ENCODE peak calls at places on chromosomes 2 and 18, in ten cellular contexts. One of them, this sample, is unnamed.

GRCh38 chr2:127597984-127598380 is 48.0 kb upstream of the GPR17 start:
- DNase-seq in globus pallidus: no peak
- DNase-seq in NCI-H1105: no peak
- DNase-seq in endothelial cell: no peak
- DNase-seq in right cardiac atrium: no peak
- DNase-seq in substantia nigra: no peak
- DNase-seq in NB4: no peak
- DNase-seq in stimulated activated CD4-positive, alpha-beta T cell treated with anti-CD3 and anti-CD28 coated beads, Interleukin-15, amount 100 ng/mL, for 1 hour: no peak
- DNase-seq in neural crest cell: no peak
- DNase-seq in cardiac muscle cell: no peak
- DNase-seq in this sample: no peak

GRCh38 chr2:157837851-157838441 is 38.2 kb downstream of the ACVR1 start:
- DNase-seq in globus pallidus: peak
- DNase-seq in NCI-H1105: peak
- DNase-seq in endothelial cell: no peak
- DNase-seq in right cardiac atrium: peak
- DNase-seq in substantia nigra: peak
- DNase-seq in NB4: peak
- DNase-seq in stimulated activated CD4-positive, alpha-beta T cell treated with anti-CD3 and anti-CD28 coated beads, Interleukin-15, amount 100 ng/mL, for 1 hour: no peak
- DNase-seq in neural crest cell: no peak
- DNase-seq in cardiac muscle cell: peak
- DNase-seq in this sample: peak

GRCh38 chr2:8310557-8311455 is 371.1 kb upstream of the ID2 start:
- DNase-seq in globus pallidus: no peak
- DNase-seq in NCI-H1105: no peak
- DNase-seq in endothelial cell: no peak
- DNase-seq in right cardiac atrium: no peak
- DNase-seq in substantia nigra: no peak
- DNase-seq in NB4: peak
- DNase-seq in stimulated activated CD4-positive, alpha-beta T cell treated with anti-CD3 and anti-CD28 coated beads, Interleukin-15, amount 100 ng/mL, for 1 hour: peak
- DNase-seq in neural crest cell: no peak
- DNase-seq in cardiac muscle cell: no peak
- DNase-seq in this sample: no peak

GRCh38 chr2:65331361-65331760 is 101.0 kb downstream of the SPRED2 start:
- DNase-seq in globus pallidus: no peak
- DNase-seq in NCI-H1105: no peak
- DNase-seq in endothelial cell: no peak
- DNase-seq in right cardiac atrium: no peak
- DNase-seq in substantia nigra: no peak
- DNase-seq in NB4: no peak
- DNase-seq in stimulated activated CD4-positive, alpha-beta T cell treated with anti-CD3 and anti-CD28 coated beads, Interleukin-15, amount 100 ng/mL, for 1 hour: no peak
- DNase-seq in neural crest cell: no peak
- DNase-seq in cardiac muscle cell: peak
- DNase-seq in this sample: no peak

GRCh38 chr2:237283136-237283928 is 130.6 kb downstream of the COL6A3 start:
- DNase-seq in globus pallidus: no peak
- DNase-seq in NCI-H1105: no peak
- DNase-seq in endothelial cell: no peak
- DNase-seq in right cardiac atrium: no peak
- DNase-seq in substantia nigra: no peak
- DNase-seq in NB4: no peak
- DNase-seq in stimulated activated CD4-positive, alpha-beta T cell treated with anti-CD3 and anti-CD28 coated beads, Interleukin-15, amount 100 ng/mL, for 1 hour: no peak
- DNase-seq in neural crest cell: no peak
- DNase-seq in cardiac muscle cell: no peak
- DNase-seq in this sample: no peak

GRCh38 chr18:55384551-55385275 is 203.3 kb downstream of the TCF4 start:
- DNase-seq in globus pallidus: peak
- DNase-seq in NCI-H1105: peak
- DNase-seq in endothelial cell: peak
- DNase-seq in right cardiac atrium: no peak
- DNase-seq in substantia nigra: peak
- DNase-seq in NB4: peak
- DNase-seq in stimulated activated CD4-positive, alpha-beta T cell treated with anti-CD3 and anti-CD28 coated beads, Interleukin-15, amount 100 ng/mL, for 1 hour: no peak
- DNase-seq in neural crest cell: peak
- DNase-seq in cardiac muscle cell: peak
- DNase-seq in this sample: peak

GRCh38 chr2:237482485-237482884 is 4.6 kb upstream of the MLPH start:
- DNase-seq in globus pallidus: peak
- DNase-seq in NCI-H1105: peak
- DNase-seq in endothelial cell: no peak
- DNase-seq in right cardiac atrium: peak
- DNase-seq in substantia nigra: no peak
- DNase-seq in NB4: no peak
- DNase-seq in stimulated activated CD4-positive, alpha-beta T cell treated with anti-CD3 and anti-CD28 coated beads, Interleukin-15, amount 100 ng/mL, for 1 hour: no peak
- DNase-seq in neural crest cell: no peak
- DNase-seq in cardiac muscle cell: no peak
- DNase-seq in this sample: no peak

GRCh38 chr2:16303761-16304160 is 361.9 kb downstream of the CYRIA start:
- DNase-seq in globus pallidus: no peak
- DNase-seq in NCI-H1105: no peak
- DNase-seq in endothelial cell: no peak
- DNase-seq in right cardiac atrium: no peak
- DNase-seq in substantia nigra: no peak
- DNase-seq in NB4: no peak
- DNase-seq in stimulated activated CD4-positive, alpha-beta T cell treated with anti-CD3 and anti-CD28 coated beads, Interleukin-15, amount 100 ng/mL, for 1 hour: no peak
- DNase-seq in neural crest cell: no peak
- DNase-seq in cardiac muscle cell: no peak
- DNase-seq in this sample: no peak

GRCh38 chr18:59049726-59050660 is 89.7 kb upstream of the SEC11C start:
- DNase-seq in globus pallidus: no peak
- DNase-seq in NCI-H1105: no peak
- DNase-seq in endothelial cell: no peak
- DNase-seq in right cardiac atrium: no peak
- DNase-seq in substantia nigra: no peak
- DNase-seq in NB4: no peak
- DNase-seq in stimulated activated CD4-positive, alpha-beta T cell treated with anti-CD3 and anti-CD28 coated beads, Interleukin-15, amount 100 ng/mL, for 1 hour: no peak
- DNase-seq in neural crest cell: no peak
- DNase-seq in cardiac muscle cell: no peak
- DNase-seq in this sample: no peak

GRCh38 chr2:238922435-238922834 is 74.5 kb downstream of the TWIST2 start:
- DNase-seq in globus pallidus: no peak
- DNase-seq in NCI-H1105: no peak
- DNase-seq in endothelial cell: no peak
- DNase-seq in right cardiac atrium: no peak
- DNase-seq in substantia nigra: no peak
- DNase-seq in NB4: no peak
- DNase-seq in stimulated activated CD4-positive, alpha-beta T cell treated with anti-CD3 and anti-CD28 coated beads, Interleukin-15, amount 100 ng/mL, for 1 hour: no peak
- DNase-seq in neural crest cell: no peak
- DNase-seq in cardiac muscle cell: no peak
- DNase-seq in this sample: no peak

GRCh38 chr2:215784371-215784783 is 229.0 kb downstream of the MREG start:
- DNase-seq in globus pallidus: no peak
- DNase-seq in NCI-H1105: no peak
- DNase-seq in endothelial cell: no peak
- DNase-seq in right cardiac atrium: no peak
- DNase-seq in substantia nigra: no peak
- DNase-seq in NB4: no peak
- DNase-seq in stimulated activated CD4-positive, alpha-beta T cell treated with anti-CD3 and anti-CD28 coated beads, Interleukin-15, amount 100 ng/mL, for 1 hour: no peak
- DNase-seq in neural crest cell: no peak
- DNase-seq in cardiac muscle cell: peak
- DNase-seq in this sample: no peak

GRCh38 chr2:43007901-43008300 is 215.5 kb upstream of the HAAO start:
- DNase-seq in globus pallidus: no peak
- DNase-seq in NCI-H1105: no peak
- DNase-seq in endothelial cell: no peak
- DNase-seq in right cardiac atrium: no peak
- DNase-seq in substantia nigra: no peak
- DNase-seq in NB4: no peak
- DNase-seq in stimulated activated CD4-positive, alpha-beta T cell treated with anti-CD3 and anti-CD28 coated beads, Interleukin-15, amount 100 ng/mL, for 1 hour: no peak
- DNase-seq in neural crest cell: no peak
- DNase-seq in cardiac muscle cell: no peak
- DNase-seq in this sample: no peak

GRCh38 chr2:209208211-209208610 is 215.6 kb upstream of the MAP2 start:
- DNase-seq in globus pallidus: peak
- DNase-seq in NCI-H1105: no peak
- DNase-seq in endothelial cell: peak
- DNase-seq in right cardiac atrium: no peak
- DNase-seq in substantia nigra: peak
- DNase-seq in NB4: peak
- DNase-seq in stimulated activated CD4-positive, alpha-beta T cell treated with anti-CD3 and anti-CD28 coated beads, Interleukin-15, amount 100 ng/mL, for 1 hour: no peak
- DNase-seq in neural crest cell: peak
- DNase-seq in cardiac muscle cell: no peak
- DNase-seq in this sample: peak

GRCh38 chr2:67974564-67975430 is 88.0 kb downstream of the C1D start:
- DNase-seq in globus pallidus: peak
- DNase-seq in NCI-H1105: peak
- DNase-seq in endothelial cell: no peak
- DNase-seq in right cardiac atrium: peak
- DNase-seq in substantia nigra: peak
- DNase-seq in NB4: peak
- DNase-seq in stimulated activated CD4-positive, alpha-beta T cell treated with anti-CD3 and anti-CD28 coated beads, Interleukin-15, amount 100 ng/mL, for 1 hour: no peak
- DNase-seq in neural crest cell: no peak
- DNase-seq in cardiac muscle cell: peak
- DNase-seq in this sample: no peak

GRCh38 chr18:527136-527535 is 26.6 kb upstream of the COLEC12 start:
- DNase-seq in globus pallidus: no peak
- DNase-seq in NCI-H1105: no peak
- DNase-seq in endothelial cell: no peak
- DNase-seq in right cardiac atrium: no peak
- DNase-seq in substantia nigra: no peak
- DNase-seq in NB4: no peak
- DNase-seq in stimulated activated CD4-positive, alpha-beta T cell treated with anti-CD3 and anti-CD28 coated beads, Interleukin-15, amount 100 ng/mL, for 1 hour: no peak
- DNase-seq in neural crest cell: no peak
- DNase-seq in cardiac muscle cell: peak
- DNase-seq in this sample: no peak

GRCh38 chr2:65662654-65663432 is 230.4 kb upstream of the SPRED2 start:
- DNase-seq in globus pallidus: no peak
- DNase-seq in NCI-H1105: no peak
- DNase-seq in endothelial cell: no peak
- DNase-seq in right cardiac atrium: no peak
- DNase-seq in substantia nigra: no peak
- DNase-seq in NB4: peak
- DNase-seq in stimulated activated CD4-positive, alpha-beta T cell treated with anti-CD3 and anti-CD28 coated beads, Interleukin-15, amount 100 ng/mL, for 1 hour: no peak
- DNase-seq in neural crest cell: no peak
- DNase-seq in cardiac muscle cell: peak
- DNase-seq in this sample: no peak

GRCh38 chr18:456361-456821 is 44.1 kb downstream of the COLEC12 start:
- DNase-seq in globus pallidus: no peak
- DNase-seq in NCI-H1105: no peak
- DNase-seq in endothelial cell: no peak
- DNase-seq in right cardiac atrium: peak
- DNase-seq in substantia nigra: no peak
- DNase-seq in NB4: no peak
- DNase-seq in stimulated activated CD4-positive, alpha-beta T cell treated with anti-CD3 and anti-CD28 coated beads, Interleukin-15, amount 100 ng/mL, for 1 hour: no peak
- DNase-seq in neural crest cell: no peak
- DNase-seq in cardiac muscle cell: peak
- DNase-seq in this sample: no peak

GRCh38 chr18:76256897-76257500 is 238.0 kb downstream of the ZNF516 start:
- DNase-seq in globus pallidus: no peak
- DNase-seq in NCI-H1105: peak
- DNase-seq in endothelial cell: peak
- DNase-seq in right cardiac atrium: no peak
- DNase-seq in substantia nigra: no peak
- DNase-seq in NB4: peak
- DNase-seq in stimulated activated CD4-positive, alpha-beta T cell treated with anti-CD3 and anti-CD28 coated beads, Interleukin-15, amount 100 ng/mL, for 1 hour: no peak
- DNase-seq in neural crest cell: no peak
- DNase-seq in cardiac muscle cell: peak
- DNase-seq in this sample: no peak

GRCh38 chr18:907171-907879 is 2.7 kb downstream of the ADCYAP1 start:
- DNase-seq in globus pallidus: no peak
- DNase-seq in NCI-H1105: no peak
- DNase-seq in endothelial cell: peak
- DNase-seq in right cardiac atrium: peak
- DNase-seq in substantia nigra: no peak
- DNase-seq in NB4: no peak
- DNase-seq in stimulated activated CD4-positive, alpha-beta T cell treated with anti-CD3 and anti-CD28 coated beads, Interleukin-15, amount 100 ng/mL, for 1 hour: no peak
- DNase-seq in neural crest cell: no peak
- DNase-seq in cardiac muscle cell: no peak
- DNase-seq in this sample: no peak

GRCh38 chr2:219274392-219274921 is 4.7 kb upstream of the DNAJB2 start:
- DNase-seq in globus pallidus: no peak
- DNase-seq in NCI-H1105: no peak
- DNase-seq in endothelial cell: no peak
- DNase-seq in right cardiac atrium: no peak
- DNase-seq in substantia nigra: no peak
- DNase-seq in NB4: no peak
- DNase-seq in stimulated activated CD4-positive, alpha-beta T cell treated with anti-CD3 and anti-CD28 coated beads, Interleukin-15, amount 100 ng/mL, for 1 hour: no peak
- DNase-seq in neural crest cell: no peak
- DNase-seq in cardiac muscle cell: peak
- DNase-seq in this sample: no peak

GRCh38 chr2:179454443-179455218 is 190.0 kb upstream of the SESTD1 start:
- DNase-seq in globus pallidus: no peak
- DNase-seq in NCI-H1105: no peak
- DNase-seq in endothelial cell: no peak
- DNase-seq in right cardiac atrium: no peak
- DNase-seq in substantia nigra: no peak
- DNase-seq in NB4: no peak
- DNase-seq in stimulated activated CD4-positive, alpha-beta T cell treated with anti-CD3 and anti-CD28 coated beads, Interleukin-15, amount 100 ng/mL, for 1 hour: no peak
- DNase-seq in neural crest cell: no peak
- DNase-seq in cardiac muscle cell: peak
- DNase-seq in this sample: no peak

GRCh38 chr18:8701546-8702118 is 3.7 kb upstream of the MTCL1 start:
- DNase-seq in globus pallidus: no peak
- DNase-seq in NCI-H1105: no peak
- DNase-seq in endothelial cell: no peak
- DNase-seq in right cardiac atrium: no peak
- DNase-seq in substantia nigra: no peak
- DNase-seq in NB4: no peak
- DNase-seq in stimulated activated CD4-positive, alpha-beta T cell treated with anti-CD3 and anti-CD28 coated beads, Interleukin-15, amount 100 ng/mL, for 1 hour: no peak
- DNase-seq in neural crest cell: no peak
- DNase-seq in cardiac muscle cell: peak
- DNase-seq in this sample: no peak

GRCh38 chr18:74333091-74333490 is 17.5 kb downstream of the C18orf63 start:
- DNase-seq in globus pallidus: no peak
- DNase-seq in NCI-H1105: no peak
- DNase-seq in endothelial cell: no peak
- DNase-seq in right cardiac atrium: no peak
- DNase-seq in substantia nigra: no peak
- DNase-seq in NB4: no peak
- DNase-seq in stimulated activated CD4-positive, alpha-beta T cell treated with anti-CD3 and anti-CD28 coated beads, Interleukin-15, amount 100 ng/mL, for 1 hour: no peak
- DNase-seq in neural crest cell: no peak
- DNase-seq in cardiac muscle cell: peak
- DNase-seq in this sample: no peak

GRCh38 chr2:636649-637405 is 40.4 kb downstream of the TMEM18 start:
- DNase-seq in globus pallidus: peak
- DNase-seq in NCI-H1105: no peak
- DNase-seq in endothelial cell: peak
- DNase-seq in right cardiac atrium: peak
- DNase-seq in substantia nigra: peak
- DNase-seq in NB4: peak
- DNase-seq in stimulated activated CD4-positive, alpha-beta T cell treated with anti-CD3 and anti-CD28 coated beads, Interleukin-15, amount 100 ng/mL, for 1 hour: peak
- DNase-seq in neural crest cell: peak
- DNase-seq in cardiac muscle cell: peak
- DNase-seq in this sample: peak

GRCh38 chr2:16565481-16565880 is 100.2 kb downstream of the CYRIA start:
- DNase-seq in globus pallidus: no peak
- DNase-seq in NCI-H1105: no peak
- DNase-seq in endothelial cell: no peak
- DNase-seq in right cardiac atrium: no peak
- DNase-seq in substantia nigra: no peak
- DNase-seq in NB4: no peak
- DNase-seq in stimulated activated CD4-positive, alpha-beta T cell treated with anti-CD3 and anti-CD28 coated beads, Interleukin-15, amount 100 ng/mL, for 1 hour: no peak
- DNase-seq in neural crest cell: no peak
- DNase-seq in cardiac muscle cell: no peak
- DNase-seq in this sample: no peak

GRCh38 chr2:42250925-42251324 is 81.8 kb downstream of the EML4 start:
- DNase-seq in globus pallidus: no peak
- DNase-seq in NCI-H1105: no peak
- DNase-seq in endothelial cell: no peak
- DNase-seq in right cardiac atrium: no peak
- DNase-seq in substantia nigra: no peak
- DNase-seq in NB4: no peak
- DNase-seq in stimulated activated CD4-positive, alpha-beta T cell treated with anti-CD3 and anti-CD28 coated beads, Interleukin-15, amount 100 ng/mL, for 1 hour: no peak
- DNase-seq in neural crest cell: no peak
- DNase-seq in cardiac muscle cell: no peak
- DNase-seq in this sample: no peak

GRCh38 chr2:239531456-239532304 is 130.9 kb upstream of the HDAC4 start:
- DNase-seq in globus pallidus: no peak
- DNase-seq in NCI-H1105: no peak
- DNase-seq in endothelial cell: no peak
- DNase-seq in right cardiac atrium: no peak
- DNase-seq in substantia nigra: no peak
- DNase-seq in NB4: no peak
- DNase-seq in stimulated activated CD4-positive, alpha-beta T cell treated with anti-CD3 and anti-CD28 coated beads, Interleukin-15, amount 100 ng/mL, for 1 hour: no peak
- DNase-seq in neural crest cell: peak
- DNase-seq in cardiac muscle cell: no peak
- DNase-seq in this sample: no peak

GRCh38 chr2:55093381-55093780 is 43.1 kb upstream of the RTN4 start:
- DNase-seq in globus pallidus: no peak
- DNase-seq in NCI-H1105: no peak
- DNase-seq in endothelial cell: no peak
- DNase-seq in right cardiac atrium: no peak
- DNase-seq in substantia nigra: no peak
- DNase-seq in NB4: no peak
- DNase-seq in stimulated activated CD4-positive, alpha-beta T cell treated with anti-CD3 and anti-CD28 coated beads, Interleukin-15, amount 100 ng/mL, for 1 hour: no peak
- DNase-seq in neural crest cell: no peak
- DNase-seq in cardiac muscle cell: peak
- DNase-seq in this sample: peak